ENCODE peak calls at places on chromosomes 1 and 21, in eight cellular contexts. R is PC-9; U is Right ventricle myocardium inferior; L is Right ventricle myocardium superior; K is HL-60; C is T-helper 9 cell; F is cardiac fibroblast; A is stimulated activated CD4-positive, alpha-beta T cell treated with anti-CD3 and anti-CD28 coated beads, Interleukin-1b, Interleukin-23, amount 100 ng/mL, for 4 hours. E is an unnamed sample.

GRCh38 chr1:45490121-45490622 is 791 bp downstream of the TESK2 start:
- DNase-seq in R (peak), U (no peak), A (no peak), C (no peak), L (no peak), K (peak), F (peak), E (no peak)

GRCh38 chr1:25858494-25858893 is 763 bp downstream of the AUNIP start:
- DNase-seq in C (no peak), R (no peak), U (no peak), F (no peak), L (no peak), A (no peak), K (no peak), E (no peak)

GRCh38 chr1:2941907-2942306 is 79.4 kb upstream of the ACTRT2 start:
- DNase-seq in F (no peak), U (peak), K (no peak), A (no peak), R (no peak), L (peak), C (no peak), E (no peak)

GRCh38 chr1:44676484-44677200 is 2.1 kb downstream of the ARMH1 start:
- DNase-seq in L (no peak), C (no peak), R (peak), K (peak), F (peak), U (no peak), A (no peak), E (no peak)

GRCh38 chr1:42765271-42765670 is 1.6 kb downstream of the P3H1 start:
- DNase-seq in U (no peak), R (no peak), F (peak), L (no peak), C (no peak), A (no peak), K (no peak), E (no peak)

GRCh38 chr1:6794164-6794563 is 8.9 kb downstream of the CAMTA1 start:
- DNase-seq in U (no peak), L (no peak), C (no peak), A (no peak), K (no peak), F (peak), R (no peak), E (no peak)

GRCh38 chr1:227395391-227396028 is 77.2 kb upstream of the CDC42BPA start:
- DNase-seq in L (no peak), K (no peak), U (no peak), C (no peak), R (no peak), F (peak), A (no peak), E (no peak)

GRCh38 chr21:15564907-15565306 is 164.9 kb upstream of the USP25 start:
- DNase-seq in C (no peak), A (no peak), R (no peak), L (no peak), U (no peak), K (no peak), F (peak), E (no peak)

GRCh38 chr1:113949007-113949406 is 19.9 kb downstream of the HIPK1 start:
- DNase-seq in A (no peak), R (no peak), F (peak), C (no peak), U (peak), K (no peak), L (no peak), E (no peak)

GRCh38 chr1:21270086-21270689 is 20.1 kb downstream of the ECE1 start:
- DNase-seq in L (peak), F (peak), R (peak), A (peak), C (peak), U (peak), K (peak), E (peak)

GRCh38 chr1:95641386-95641785 is 407.4 kb downstream of the RWDD3 start:
- DNase-seq in R (no peak), A (no peak), L (no peak), C (no peak), K (no peak), F (no peak), U (no peak), E (no peak)